ENCODE peak calls at places on chromosomes 12 and 14, in four cellular contexts. I, V, P and C are unnamed samples.

GRCh38 chr12:62631531-62632520 is 165.2 kb downstream of the MON2 start:
- DNase-seq in P (peak), I (peak), V (peak), C (peak)

GRCh38 chr14:90060312-90060964 is 1.4 kb upstream of the KCNK13 start:
- DNase-seq in I (peak), V (peak), P (peak), C (peak)

GRCh38 chr12:64028541-64028940 is 184.0 kb downstream of the SRGAP1 start:
- DNase-seq in P (no peak), I (no peak), V (no peak), C (no peak)

GRCh38 chr12:19999793-20000138 is 368.6 kb upstream of the PDE3A start:
- DNase-seq in P (no peak), V (no peak), I (no peak), C (no peak)

GRCh38 chr14:71328183-71328582 is 420.9 kb downstream of the PCNX1 start:
- DNase-seq in P (no peak), V (peak), I (no peak), C (no peak)

GRCh38 chr12:109744991-109745942 is 31.6 kb downstream of the FAM222A start:
- DNase-seq in I (no peak), V (peak), P (no peak), C (peak)

GRCh38 chr14:85423889-85424288 is 106.1 kb upstream of the FLRT2 start:
- DNase-seq in V (no peak), I (no peak), P (no peak), C (no peak)

GRCh38 chr12:3161861-3162260 is 84.7 kb downstream of the TSPAN9 start:
- DNase-seq in I (peak), P (no peak), V (no peak), C (no peak)

GRCh38 chr14:59997496-59997895 is 77.6 kb downstream of the LRRC9 start:
- DNase-seq in P (no peak), I (no peak), V (no peak), C (no peak)

GRCh38 chr12:121838096-121838495 is 20.6 kb downstream of the HPD start:
- DNase-seq in P (no peak), I (no peak), V (no peak), C (no peak)